ENCODE peak calls at places on chromosomes 13 and 19, in nine cellular contexts. T, F, X, N, W, L, Y, E and G are unnamed samples.

GRCh38 chr19:19113040-19113541 is 25.2 kb downstream of the TMEM161A start:
- DNase-seq in T (no peak), F (no peak), X (peak; percentile 30), N (no peak), W (peak; percentile 84), L (peak; percentile 68), Y (peak; percentile 74), E (peak; percentile 62), G (peak; percentile 36)

GRCh38 chr19:38392707-38393308 is 4.3 kb downstream of the SPRED3 start:
- DNase-seq in T (no peak), F (no peak), X (peak; percentile 58), N (peak; percentile 24), W (no peak), L (no peak), Y (peak; percentile 63), E (no peak), G (peak; percentile 10)

GRCh38 chr19:33280351-33280921 is 21.9 kb downstream of the CEBPA start:
- DNase-seq in T (no peak), F (no peak), X (no peak), N (no peak), W (no peak), L (no peak), Y (no peak), E (no peak), G (no peak)

GRCh38 chr13:78430166-78430791 is 173.1 kb downstream of the POU4F1 start:
- DNase-seq in T (no peak), F (no peak), X (no peak), N (no peak), W (peak; percentile 47), L (peak; percentile 68), Y (no peak), E (no peak), G (no peak)

GRCh38 chr13:30791354-30791921 is 56.1 kb downstream of the ALOX5AP start:
- DNase-seq in T (no peak), F (no peak), X (peak; percentile 55), N (no peak), W (no peak), L (no peak), Y (peak; percentile 43), E (peak; percentile 82), G (no peak)

GRCh38 chr13:111020546-111020945 is 94.6 kb upstream of the ARHGEF7 start:
- DNase-seq in T (no peak), F (no peak), X (no peak), N (no peak), W (no peak), L (no peak), Y (no peak), E (no peak), G (peak; percentile 27)

GRCh38 chr19:30649934-30650614 is 277.9 kb downstream of the ZNF536 start:
- DNase-seq in T (peak; percentile 47), F (peak; percentile 46), X (peak; percentile 31), N (peak; percentile 33), W (no peak), L (peak; percentile 79), Y (peak; percentile 51), E (peak; percentile 70), G (peak; percentile 54)

GRCh38 chr13:52925775-52926285 is 77.4 kb upstream of the PCDH8 start:
- DNase-seq in T (no peak), F (no peak), X (no peak), N (peak; percentile 89), W (no peak), L (no peak), Y (no peak), E (no peak), G (no peak)

GRCh38 chr19:3725640-3726310 is 17.6 kb downstream of the TJP3 start:
- DNase-seq in T (peak; percentile 70), F (peak; percentile 73), X (peak; percentile 12), N (no peak), W (peak; percentile 85), L (peak; percentile 86), Y (no peak), E (peak; percentile 39), G (no peak)

GRCh38 chr13:48653074-48654054 is at the start of gene CYSLTR2:
- DNase-seq in T (no peak), F (no peak), X (peak; percentile 62), N (no peak), W (no peak), L (peak; percentile 52), Y (peak; percentile 13), E (peak; percentile 32), G (no peak)

GRCh38 chr19:38629568-38629967 is 10.6 kb downstream of the EIF3K start:
- DNase-seq in T (no peak), F (no peak), X (no peak), N (no peak), W (no peak), L (no peak), Y (no peak), E (no peak), G (no peak)

GRCh38 chr19:46904114-46905060 is 43.6 kb downstream of the ARHGAP35 start:
- DNase-seq in T (no peak), F (no peak), X (peak; percentile 88), N (no peak), W (no peak), L (peak; percentile 47), Y (peak; percentile 71), E (peak; percentile 42), G (no peak)

GRCh38 chr19:51365211-51366049 is 758 bp downstream of the ETFB start:
- DNase-seq in T (no peak), F (no peak), X (peak; percentile 61), N (peak; percentile 24), W (no peak), L (peak; percentile 39), Y (peak; percentile 53), E (no peak), G (peak; percentile 60)

GRCh38 chr19:44746946-44747738 is 1.4 kb upstream of the BCL3 start:
- DNase-seq in T (peak; percentile 79), F (peak; percentile 81), X (peak; percentile 95), N (peak; percentile 98), W (peak; percentile 83), L (peak; percentile 91), Y (peak; percentile 96), E (peak; percentile 84), G (peak; percentile 91)

GRCh38 chr13:42835012-42835411 is 53.6 kb downstream of the FAM216B start:
- DNase-seq in T (no peak), F (no peak), X (no peak), N (no peak), W (no peak), L (no peak), Y (no peak), E (no peak), G (no peak)

GRCh38 chr19:2549701-2550191 is 73.8 kb downstream of the GADD45B start:
- DNase-seq in T (no peak), F (no peak), X (peak; percentile 98), N (peak; percentile 58), W (no peak), L (no peak), Y (peak; percentile 88), E (no peak), G (peak; percentile 76)

DNA sequence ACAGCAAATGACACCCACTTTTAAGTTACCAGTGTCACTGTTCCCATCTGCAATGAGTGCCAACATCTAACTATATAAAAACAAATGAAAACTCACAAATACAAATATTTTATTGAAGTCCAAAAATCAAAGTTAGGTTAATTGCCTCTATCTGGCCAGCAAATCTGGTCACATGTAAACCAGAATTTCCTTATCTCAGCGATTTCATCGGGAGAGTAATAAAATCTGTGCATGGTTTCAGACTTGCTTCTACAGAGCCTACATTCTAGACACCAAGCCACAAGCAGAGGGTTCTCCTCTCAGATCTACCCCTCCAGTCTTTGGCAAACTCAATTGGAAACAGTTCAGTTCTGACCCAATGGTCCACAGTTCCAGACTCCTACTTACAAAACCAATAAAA is 189.6 kb downstream of the ABCC4 start:
- DNase-seq in T (no peak), F (no peak), X (no peak), N (no peak), W (no peak), L (no peak), Y (no peak), E (no peak), G (no peak)
- TF ChIP-seq CTCF in T (no peak), F (no peak), X (no peak), N (no peak), W (no peak), L (no peak), Y (no peak), E (no peak), G (no peak)

GRCh38 chr13:51235756-51236564 is 13.8 kb downstream of the FAM124A start:
- DNase-seq in T (no peak), F (no peak), X (no peak), N (no peak), W (no peak), L (peak; percentile 36), Y (no peak), E (no peak), G (no peak)

GRCh38 chr13:51234676-51235075 is 12.5 kb downstream of the FAM124A start:
- DNase-seq in T (no peak), F (no peak), X (no peak), N (no peak), W (no peak), L (no peak), Y (no peak), E (no peak), G (no peak)

GRCh38 chr13:51237887-51238286 is 15.7 kb downstream of the FAM124A start:
- DNase-seq in T (no peak), F (no peak), X (no peak), N (no peak), W (peak; percentile 10), L (no peak), Y (no peak), E (no peak), G (no peak)

GRCh38 chr13:51233117-51233826 is 11.1 kb downstream of the FAM124A start:
- DNase-seq in T (no peak), F (no peak), X (no peak), N (no peak), W (no peak), L (no peak), Y (no peak), E (no peak), G (no peak)

DNA sequence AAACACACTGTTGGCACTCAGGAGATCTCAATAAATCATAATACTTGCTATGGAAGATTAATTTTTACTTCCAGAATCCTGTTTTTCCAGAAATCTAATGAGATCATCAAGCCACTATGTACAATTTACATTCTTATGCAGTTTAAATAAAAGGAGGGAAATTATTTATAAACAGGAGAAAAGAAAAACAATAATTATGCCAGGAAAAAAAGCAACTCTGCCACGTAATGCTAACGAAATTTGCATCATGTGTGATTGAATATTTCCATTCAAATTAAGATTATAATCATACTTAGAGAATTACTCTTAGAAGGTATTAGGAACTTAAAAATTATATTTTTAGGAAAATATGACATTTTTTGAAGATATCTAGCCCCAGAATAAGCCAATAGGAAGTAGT is 13.0 kb downstream of the FAM124A start:
- DNase-seq in T (no peak), F (no peak), X (no peak), N (no peak), W (no peak), L (no peak), Y (no peak), E (no peak), G (no peak)
- H4K20me1 ChIP-seq in T (no peaks in the 10 kb centered on the region), F (no peaks in the 10 kb centered on the region), X (no peaks in the 10 kb centered on the region), N (no peaks in the 10 kb centered on the region), W (no peaks in the 10 kb centered on the region), L (peaks cover 23% of the 10 kb centered on the region), Y (no peaks in the 10 kb centered on the region), E (no peaks in the 10 kb centered on the region), G (no peaks in the 10 kb centered on the region)

GRCh38 chr19:708154-709141 is at the start of gene PALM:
- DNase-seq in T (no peak), F (no peak), X (no peak), N (no peak), W (peak; percentile 66), L (peak; percentile 75), Y (no peak), E (peak; percentile 90), G (peak; percentile 15)
- TF ChIP-seq CTCF in T (no peak), F (no peak), X (peak; percentile 4), N (no peak), W (peak; percentile 37), L (no peak), Y (no peak), E (peak; percentile 38), G (no peak)

GRCh38 chr19:45786533-45786894 is 4.2 kb upstream of the DMPK start:
- DNase-seq in T (no peak), F (no peak), X (no peak), N (no peak), W (no peak), L (no peak), Y (no peak), E (no peak), G (no peak)
- H4K20me1 ChIP-seq in T (no peaks in the 10 kb centered on the region), F (no peaks in the 10 kb centered on the region), X (no peaks in the 10 kb centered on the region), N (no peaks in the 10 kb centered on the region), W (no peaks in the 10 kb centered on the region), L (peaks cover 14% of the 10 kb centered on the region), Y (peaks cover 8% of the 10 kb centered on the region), E (no peaks in the 10 kb centered on the region), G (no peaks in the 10 kb centered on the region)